ENCODE peak calls at places on chromosome 2, in nine cellular contexts. O, I, G, J, S, R, V, Z and M are unnamed samples.

GRCh38 chr2:71481111-71481510 is 27.8 kb downstream of the DYSF start:
- DNase-seq in O (no peak), I (no peak), G (no peak), J (no peak), S (no peak), R (no peak), V (no peak), Z (no peak), M (no peak)

GRCh38 chr2:168136392-168136977 is 110.9 kb downstream of the STK39 start:
- DNase-seq in O (peak), I (peak), G (no peak), J (peak), S (peak), R (no peak), V (peak), Z (no peak), M (peak)

GRCh38 chr2:7730449-7730848 is 813.2 kb downstream of the RNF144A start:
- DNase-seq in O (no peak), I (no peak), G (no peak), J (no peak), S (no peak), R (no peak), V (no peak), Z (no peak), M (no peak)

GRCh38 chr2:190528521-190529001 is 6.0 kb downstream of the NEMP2 start:
- DNase-seq in O (no peak), I (no peak), G (no peak), J (peak), S (no peak), R (peak), V (peak), Z (no peak), M (no peak)

GRCh38 chr2:114170070-114170469 is 272.4 kb upstream of the DPP10 start:
- DNase-seq in O (no peak), I (no peak), G (no peak), J (no peak), S (no peak), R (no peak), V (no peak), Z (no peak), M (no peak)

GRCh38 chr2:18791172-18791797 is 201.9 kb upstream of the NT5C1B start:
- DNase-seq in O (no peak), I (no peak), G (no peak), J (no peak), S (no peak), R (no peak), V (no peak), Z (no peak), M (no peak)

GRCh38 chr2:168716839-168717238 is 85.6 kb upstream of the NOSTRIN start:
- DNase-seq in O (no peak), I (no peak), G (no peak), J (no peak), S (no peak), R (no peak), V (no peak), Z (no peak), M (no peak)

GRCh38 chr2:88090446-88091283 is 23.0 kb downstream of the SMYD1 start:
- DNase-seq in O (no peak), I (no peak), G (no peak), J (no peak), S (no peak), R (no peak), V (no peak), Z (no peak), M (no peak)

GRCh38 chr2:212532087-212532486 is 6.5 kb downstream of the ERBB4 start:
- DNase-seq in O (no peak), I (no peak), G (no peak), J (no peak), S (no peak), R (no peak), V (no peak), Z (no peak), M (no peak)

GRCh38 chr2:37721219-37721600 is 49.8 kb upstream of the CDC42EP3 start:
- DNase-seq in O (no peak), I (no peak), G (no peak), J (no peak), S (no peak), R (no peak), V (no peak), Z (no peak), M (no peak)

GRCh38 chr2:47069628-47070154 is 85.4 kb downstream of the STPG4 start:
- DNase-seq in O (peak), I (peak), G (no peak), J (peak), S (no peak), R (no peak), V (peak), Z (peak), M (no peak)

GRCh38 chr2:227370791-227371312 is 8.3 kb downstream of the TM4SF20 start:
- DNase-seq in O (no peak), I (no peak), G (no peak), J (no peak), S (no peak), R (peak), V (peak), Z (no peak), M (no peak)

GRCh38 chr2:23684540-23685176 is 242.3 kb downstream of the ATAD2B start:
- DNase-seq in O (no peak), I (no peak), G (no peak), J (no peak), S (no peak), R (no peak), V (no peak), Z (peak), M (no peak)

GRCh38 chr2:152550386-152550785 is 166.9 kb downstream of the PRPF40A start:
- DNase-seq in O (no peak), I (no peak), G (no peak), J (no peak), S (no peak), R (no peak), V (peak), Z (no peak), M (no peak)

DNA sequence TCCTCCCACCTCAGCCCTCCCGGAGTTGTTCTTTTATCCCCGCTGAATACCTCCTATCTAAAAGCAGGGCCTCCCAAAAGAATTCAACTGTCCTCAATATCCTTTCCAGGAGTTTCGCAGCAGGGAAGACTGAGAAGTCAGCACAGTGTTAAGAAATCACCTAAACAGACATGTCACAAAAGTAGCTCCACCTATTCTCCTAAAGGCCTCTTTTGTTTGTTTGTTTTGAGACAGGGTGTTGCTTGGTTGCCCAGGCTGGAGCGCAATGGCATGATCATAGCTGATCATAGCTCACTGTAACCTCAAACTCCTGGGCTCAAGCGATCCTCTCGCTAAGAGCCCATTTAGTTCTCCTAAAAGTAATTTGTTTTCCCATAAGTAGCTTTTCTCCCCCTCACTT is 53.8 kb downstream of the TEX44 start:
- DNase-seq in O (peak), I (no peak), G (no peak), J (peak), S (no peak), R (no peak), V (no peak), Z (no peak), M (no peak)
- TF ChIP-seq REST in O (no peak), I (no peak), G (no peak), J (no peak), S (no peak), R (no peak), V (no peak), Z (no peak), M (no peak)

GRCh38 chr2:136651611-136652010 is 113.7 kb upstream of the THSD7B start:
- DNase-seq in O (no peak), I (no peak), G (no peak), J (no peak), S (no peak), R (no peak), V (no peak), Z (no peak), M (no peak)

GRCh38 chr2:136658201-136658600 is 107.1 kb upstream of the THSD7B start:
- DNase-seq in O (no peak), I (no peak), G (no peak), J (no peak), S (no peak), R (no peak), V (no peak), Z (no peak), M (no peak)

GRCh38 chr2:136653836-136654235 is 111.5 kb upstream of the THSD7B start:
- DNase-seq in O (no peak), I (no peak), G (no peak), J (no peak), S (no peak), R (no peak), V (no peak), Z (no peak), M (no peak)
- H3K4me3 ChIP-seq in O (no peak), I (no peak), G (no peak), J (no peak), S (no peak), R (no peak), V (no peak), Z (no peak), M (no peak)

GRCh38 chr2:20071397-20072383 is 20.3 kb upstream of the LAPTM4A start:
- DNase-seq in O (peak), I (no peak), G (no peak), J (peak), S (no peak), R (no peak), V (peak), Z (peak), M (no peak)
- TF ChIP-seq REST in O (no peak), I (no peak), G (no peak), J (no peak), S (no peak), R (no peak), V (no peak), Z (no peak), M (no peak)

GRCh38 chr2:218271865-218272530 is 1.7 kb downstream of the PNKD start:
- DNase-seq in O (no peak), I (no peak), G (no peak), J (no peak), S (no peak), R (no peak), V (no peak), Z (no peak), M (no peak)
- H3K4me3 ChIP-seq in O (peak), I (no peak), G (peak), J (no peak), S (no peak), R (no peak), V (peak), Z (no peak), M (peak)

GRCh38 chr2:230961091-230961491 is 34.8 kb upstream of the SPATA3 start:
- DNase-seq in O (no peak), I (no peak), G (no peak), J (no peak), S (no peak), R (no peak), V (no peak), Z (no peak), M (no peak)
- TF ChIP-seq REST in O (no peak), I (no peak), G (no peak), J (no peak), S (no peak), R (no peak), V (no peak), Z (no peak), M (no peak)

DNA sequence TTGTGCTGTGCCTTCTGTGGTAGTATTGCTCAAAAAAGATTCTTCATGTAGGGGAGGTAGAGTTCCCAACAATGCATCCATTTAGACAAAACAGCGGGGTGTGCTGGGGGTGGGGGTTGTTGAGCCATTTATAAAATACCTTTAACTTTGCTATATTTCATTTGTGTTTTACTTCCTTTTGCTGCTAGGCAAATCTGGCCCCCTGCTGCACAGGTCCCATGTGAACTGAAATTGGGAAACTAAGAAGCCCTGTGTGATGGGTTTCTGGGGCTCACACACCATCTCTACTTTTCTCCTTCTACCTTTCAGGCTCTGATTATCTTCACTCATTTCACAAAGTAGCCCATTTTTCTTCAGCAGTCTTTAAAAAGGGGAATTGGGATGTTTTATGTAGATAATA is 52.7 kb upstream of the ITGA4 start:
- DNase-seq in O (no peak), I (no peak), G (no peak), J (no peak), S (no peak), R (no peak), V (no peak), Z (no peak), M (no peak)
- H3K4me3 ChIP-seq in O (no peak), I (no peak), G (no peak), J (no peak), S (no peak), R (no peak), V (no peak), Z (no peak), M (no peak)

DNA sequence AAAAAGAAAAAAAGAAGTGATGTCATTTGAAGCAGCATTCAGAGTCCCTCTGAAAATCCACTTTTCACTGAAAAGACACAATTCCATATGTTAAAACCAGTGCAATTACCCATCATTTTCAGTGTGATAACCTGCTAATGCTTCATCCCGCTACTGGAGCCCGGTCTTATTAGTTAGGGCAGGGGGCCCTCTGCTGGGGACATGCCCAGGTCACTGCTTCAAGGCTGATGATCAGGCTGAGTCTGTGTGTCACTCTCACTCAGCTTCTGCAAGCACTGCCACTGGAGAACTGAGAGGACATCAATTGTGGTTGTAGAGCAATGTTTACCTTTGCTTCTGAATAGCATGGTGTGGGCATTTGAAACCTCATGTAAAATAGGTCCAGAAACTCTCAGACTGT is 49.1 kb upstream of the NXPH2 start:
- DNase-seq in O (peak), I (peak), G (no peak), J (peak), S (peak), R (no peak), V (peak), Z (peak), M (no peak)
- TF ChIP-seq REST in O (no peak), I (no peak), G (no peak), J (no peak), S (no peak), R (no peak), V (no peak), Z (no peak), M (no peak)